ENCODE peak calls at places on chromosome 10, in six cellular contexts. R is IMR-90; I is uterus; D is CD8-positive, alpha-beta T cell; Q is osteoblast; Z is right lobe of liver. O is an unnamed sample. For H3K4me1, the result is how much of the 10 kb centered on the place peaks cover.

GRCh38 chr10:25393621-25394020 is 218.8 kb downstream of the GPR158 start:
- DNase-seq in R (no peak), D (no peak), Z (no peak), Q (no peak), I (no peak), O (no peak)

GRCh38 chr10:133394801-133395221 is 854 bp downstream of the MTG1 start:
- DNase-seq in Q (no peak), I (no peak), R (no peak), D (no peak), Z (peak), O (no peak)

GRCh38 chr10:70967591-70968588 is 79.5 kb upstream of the PCBD1 start:
- DNase-seq in R (peak), Z (no peak), Q (no peak), I (no peak), D (no peak), O (no peak)

GRCh38 chr10:118572286-118573041 is 23.0 kb downstream of the PRLHR start:
- DNase-seq in Z (no peak), D (no peak), R (no peak), Q (no peak), I (no peak), O (no peak)

GRCh38 chr10:98201760-98202159 is 66.2 kb downstream of the LOXL4 start:
- DNase-seq in Z (no peak), I (no peak), R (no peak), D (no peak), Q (no peak), O (no peak)

GRCh38 chr10:43220971-43221418 is 45.9 kb downstream of the RASGEF1A start:
- DNase-seq in Z (peak), I (no peak), D (no peak), R (no peak), Q (no peak), O (peak)

GRCh38 chr10:4704034-4704545 is 121.9 kb upstream of the AKR1E2 start:
- DNase-seq in D (no peak), Z (no peak), Q (peak), R (peak), I (no peak), O (no peak)

GRCh38 chr10:92873029-92873428 is 24.7 kb downstream of the EXOC6 start:
- DNase-seq in R (no peak), Z (no peak), I (no peak), D (no peak), Q (no peak), O (no peak)

GRCh38 chr10:5970527-5970926 is 6.8 kb downstream of the IL15RA start:
- DNase-seq in R (no peak), Z (no peak), D (no peak), Q (no peak), I (no peak), O (no peak)

GRCh38 chr10:100654835-100655759 is 90.3 kb upstream of the PAX2 start:
- DNase-seq in R (no peak), D (no peak), Z (no peak), Q (peak), I (no peak), O (no peak)

GRCh38 chr10:33416691-33417090 is 82.2 kb upstream of the NRP1 start:
- DNase-seq in I (no peak), R (no peak), Q (no peak), D (no peak), Z (no peak), O (no peak)
- H3K4me1 ChIP-seq in I (under half), R (under half), Q (under half), D (under half), Z (under half), O (under half)

DNA sequence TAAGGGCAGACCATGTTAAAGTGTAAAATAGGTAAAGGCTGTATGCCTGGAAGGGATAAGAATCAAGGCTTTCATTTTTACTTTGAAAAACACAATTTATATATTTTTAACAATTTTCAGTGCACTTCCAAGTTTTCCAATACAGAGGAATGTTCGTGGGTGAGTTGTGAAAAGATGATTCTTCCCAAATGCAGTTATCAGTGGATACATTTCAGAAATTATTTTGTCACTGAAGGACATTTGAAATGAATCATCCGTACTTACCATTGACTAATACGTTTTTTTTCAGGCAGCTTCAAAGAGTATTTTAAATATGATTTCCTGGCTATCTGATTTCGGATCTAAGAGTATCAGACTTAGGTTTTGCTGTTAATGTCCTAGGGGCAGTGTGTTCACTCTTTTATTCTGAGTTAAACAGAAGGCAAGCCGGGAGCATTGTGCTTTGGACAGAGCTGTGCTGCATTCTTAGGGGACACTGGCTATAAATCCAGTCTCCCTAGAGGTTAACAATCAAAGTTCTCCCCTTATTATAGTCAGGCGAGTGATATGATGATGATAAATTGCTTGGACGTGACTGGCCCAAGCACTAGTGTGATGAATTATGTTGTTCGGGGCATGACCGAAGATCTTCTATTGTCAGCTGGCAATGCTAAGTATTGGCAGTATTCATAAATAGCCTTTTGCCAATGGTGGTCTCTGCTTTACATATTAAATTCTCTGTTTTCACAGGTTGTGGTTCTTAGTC is 4.5 kb downstream of the PTER start:
- DNase-seq in D (no peak), Z (no peak), R (peak), I (no peak), Q (peak), O (no peak)
- H3K4me1 ChIP-seq in D (under half), Z (under half), R (under half), I (under half), Q (under half), O (half or more)

DNA sequence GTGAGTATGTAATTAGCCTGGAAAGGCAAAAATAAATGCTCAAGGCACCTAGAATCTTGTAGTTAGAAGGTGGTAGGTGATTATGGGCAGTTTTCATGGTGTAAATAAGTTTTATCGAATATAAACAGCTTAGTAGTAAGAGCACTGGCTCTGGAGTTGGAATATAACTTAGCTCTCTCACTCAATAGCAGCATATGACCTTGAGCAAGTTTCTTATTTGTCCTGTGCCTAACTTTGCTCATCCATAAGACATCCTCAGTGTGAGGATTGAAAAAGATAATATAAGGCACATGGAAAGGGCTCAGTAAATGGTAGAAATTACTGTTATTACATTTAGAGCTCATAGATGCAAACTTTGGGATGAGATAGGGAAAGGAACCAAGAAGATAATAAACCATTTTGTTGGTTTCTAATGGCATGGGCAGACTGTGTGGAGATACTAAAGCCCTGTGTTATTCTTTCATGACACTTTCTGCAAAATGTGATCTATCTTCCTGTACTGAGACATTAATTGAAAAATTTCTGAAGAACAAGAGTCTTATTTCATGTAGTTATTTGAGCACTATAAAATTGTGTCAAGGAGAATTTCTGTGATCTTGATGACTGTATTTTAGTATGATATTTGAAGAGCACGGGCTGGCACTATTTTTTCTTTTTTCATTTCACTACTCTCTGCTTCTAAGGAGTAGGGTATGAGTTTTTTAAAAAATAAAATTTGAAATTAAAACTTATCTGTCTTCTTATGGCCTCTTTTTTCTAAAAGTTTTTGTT is 3.1 kb downstream of the SLK start:
- DNase-seq in R (no peak), D (no peak), I (no peak), Q (no peak), Z (no peak), O (no peak)
- H3K4me1 ChIP-seq in R (under half), D (under half), I (under half), Q (under half), Z (under half), O (half or more)

GRCh38 chr10:86962981-86963310 is 4.5 kb downstream of the SNCG start:
- DNase-seq in Q (peak), R (no peak), D (no peak), I (peak), Z (no peak), O (no peak)
- H3K4me1 ChIP-seq in Q (under half), R (under half), D (under half), I (under half), Z (under half), O (half or more)

DNA sequence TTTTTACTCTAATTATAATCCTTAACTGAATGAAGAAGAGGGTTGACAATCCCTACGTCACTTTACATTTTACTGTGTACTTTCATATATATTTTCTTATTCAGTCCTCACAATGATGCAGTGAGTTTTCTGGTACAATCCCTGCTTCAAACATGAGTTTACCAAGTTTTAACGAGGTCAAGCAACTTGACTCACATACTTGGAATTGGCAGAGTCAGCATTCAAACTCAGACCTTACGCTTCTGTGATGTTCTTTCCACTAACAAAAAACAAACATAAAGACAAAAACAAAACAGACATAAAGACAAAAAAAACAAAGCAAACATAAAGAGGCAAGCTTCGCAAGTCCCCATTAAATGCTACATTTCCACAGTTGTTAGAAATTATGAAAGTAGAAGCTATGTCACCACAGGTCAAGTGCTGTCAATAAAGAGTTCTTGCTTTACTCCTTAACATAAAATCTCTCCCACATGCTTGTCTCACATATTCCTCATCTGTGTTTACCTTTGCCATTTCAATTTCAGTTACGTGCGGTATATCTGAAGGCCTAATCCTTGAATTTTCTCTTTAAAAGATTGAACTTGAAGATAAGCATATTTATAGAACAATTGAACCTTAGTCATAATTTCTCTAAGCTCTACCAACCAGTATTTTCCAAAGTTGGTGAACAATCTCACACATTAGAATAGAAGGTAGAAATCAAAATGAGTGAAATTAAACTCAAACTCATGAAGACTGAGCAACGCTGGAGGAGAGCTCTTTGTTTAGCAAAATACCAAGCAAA is 217.4 kb downstream of the CELF2 start:
- DNase-seq in Q (no peak), D (no peak), I (no peak), Z (no peak), R (no peak), O (no peak)
- H3K4me1 ChIP-seq in Q (under half), D (half or more), I (under half), Z (under half), R (under half), O (under half)

DNA sequence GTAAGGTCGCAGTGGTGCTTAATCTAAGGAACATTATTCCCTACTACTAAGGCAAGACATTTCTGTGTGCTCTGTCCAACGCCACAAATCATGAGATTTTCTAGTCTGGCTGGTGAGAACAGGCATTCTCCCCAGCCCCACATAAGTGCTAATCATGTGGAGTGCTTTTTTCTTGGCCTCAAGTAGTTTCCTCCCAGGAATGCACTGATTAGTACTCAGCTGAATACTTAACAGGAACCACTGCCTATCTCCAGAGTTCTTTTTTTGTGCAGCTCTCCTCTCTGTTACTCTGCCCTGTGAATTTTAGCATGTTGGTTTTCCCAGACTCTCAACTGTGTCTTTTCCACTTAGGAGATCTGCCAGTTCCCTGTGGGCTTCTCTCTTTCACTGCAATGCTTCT is 1098.5 kb upstream of the LRRTM3 start:
- DNase-seq in D (no peak), Q (no peak), I (no peak), Z (no peak), R (no peak), O (no peak)
- H3K4me1 ChIP-seq in D (under half), Q (under half), I (under half), Z (under half), R (under half), O (under half)

GRCh38 chr10:14594878-14595525 is 179.7 kb downstream of the FAM107B start:
- DNase-seq in I (no peak), Q (no peak), Z (no peak), D (no peak), R (no peak), O (no peak)
- H3K4me1 ChIP-seq in I (under half), Q (under half), Z (under half), D (half or more), R (under half), O (under half)

DNA sequence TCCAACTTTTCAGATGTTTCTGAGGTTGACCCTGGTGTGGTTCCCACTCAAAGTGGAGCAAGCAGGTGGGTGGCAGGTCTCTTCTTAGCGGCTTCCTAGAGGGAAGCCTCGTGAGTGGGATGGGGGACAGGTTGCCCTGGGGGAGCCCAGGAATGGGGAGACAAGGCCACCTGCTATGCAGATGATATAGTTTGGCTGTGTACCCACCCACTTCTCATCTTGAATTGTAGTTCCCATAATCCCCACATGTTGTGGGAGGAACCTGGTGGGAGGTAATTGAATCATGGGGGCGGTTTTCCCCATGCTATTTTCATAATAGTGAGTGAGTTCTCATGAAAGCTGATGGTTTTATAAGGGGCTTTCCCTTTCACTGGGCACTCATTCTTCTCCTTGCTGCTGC is 68.3 kb downstream of the KIAA1217 start:
- DNase-seq in Z (no peak), I (no peak), D (no peak), Q (no peak), R (no peak), O (no peak)
- H3K4me1 ChIP-seq in Z (under half), I (under half), D (under half), Q (under half), R (under half), O (under half)

GRCh38 chr10:26714385-26714784 is 16.9 kb downstream of the PDSS1 start:
- DNase-seq in R (no peak), Z (no peak), Q (no peak), D (no peak), I (no peak), O (no peak)
- H3K4me1 ChIP-seq in R (under half), Z (under half), Q (under half), D (under half), I (under half), O (under half)

GRCh38 chr10:61939575-61940301 is 38.2 kb downstream of the ARID5B start:
- DNase-seq in Z (no peak), Q (peak), D (no peak), R (peak), I (no peak), O (no peak)

GRCh38 chr10:61943699-61944444 is 42.4 kb downstream of the ARID5B start:
- DNase-seq in D (no peak), I (no peak), R (peak), Q (peak), Z (no peak), O (no peak)

GRCh38 chr10:61941202-61941651 is 39.7 kb downstream of the ARID5B start:
- DNase-seq in Q (no peak), Z (no peak), I (no peak), D (no peak), R (no peak), O (no peak)

GRCh38 chr10:61942997-61943457 is 41.5 kb downstream of the ARID5B start:
- DNase-seq in Z (no peak), Q (no peak), I (no peak), D (no peak), R (peak), O (no peak)

GRCh38 chr10:61944445-61945123 is 43.1 kb downstream of the ARID5B start:
- DNase-seq in I (no peak), Q (no peak), D (no peak), R (no peak), Z (no peak), O (no peak)
- H3K4me1 ChIP-seq in I (under half), Q (under half), D (under half), R (under half), Z (under half), O (under half)